ENCODE peak calls at places on chromosome 2, in eight cellular contexts. T is foreskin fibroblast, W is lower leg skin, C is coronary artery, Y is AG09309, O is H7, G is Peyer's patch, M is tibial nerve. P is an unnamed sample.

GRCh38 chr2:196492946-196493345 is 146.6 kb upstream of the CCDC150 start:
- DNase-seq in T (no peak), W (no peak), C (no peak), Y (no peak), O (no peak), G (no peak), M (no peak), P (no peak)

GRCh38 chr2:11132036-11132671 is 23.1 kb upstream of the SLC66A3 start:
- DNase-seq in T (no peak), W (no peak), C (no peak), Y (no peak), O (no peak), G (no peak), M (no peak), P (no peak)

GRCh38 chr2:128414946-128415767 is 96.5 kb upstream of the HS6ST1 start:
- DNase-seq in T (no peak), W (peak; percentile 31), C (peak; percentile 49), Y (no peak), O (no peak), G (peak; percentile 11), M (no peak), P (no peak)

GRCh38 chr2:133570547-133570946 is 2.3 kb upstream of the NCKAP5 start:
- DNase-seq in T (no peak), W (no peak), C (no peak), Y (no peak), O (no peak), G (no peak), M (no peak), P (no peak)

GRCh38 chr2:218898109-218898878 is 17.6 kb downstream of the WNT10A start:
- DNase-seq in T (peak; percentile 72), W (peak; percentile 96), C (no peak), Y (no peak), O (peak; percentile 95), G (peak; percentile 90), M (peak; percentile 62), P (peak; percentile 58)

GRCh38 chr2:24957976-24958375 is 13.8 kb downstream of the DNAJC27 start:
- DNase-seq in T (no peak), W (no peak), C (no peak), Y (no peak), O (no peak), G (no peak), M (no peak), P (no peak)

GRCh38 chr2:154600931-154601494 is 97.5 kb upstream of the KCNJ3 start:
- DNase-seq in T (no peak), W (no peak), C (no peak), Y (no peak), O (no peak), G (no peak), M (no peak), P (no peak)

GRCh38 chr2:193963472-193964119 is 1693.4 kb upstream of the SLC39A10 start:
- DNase-seq in T (peak; percentile 61), W (no peak), C (no peak), Y (no peak), O (peak; percentile 2), G (no peak), M (no peak), P (no peak)

GRCh38 chr2:68846056-68846455 is 25.1 kb downstream of the BMP10 start:
- DNase-seq in T (peak; percentile 6), W (no peak), C (no peak), Y (no peak), O (no peak), G (no peak), M (no peak), P (no peak)

GRCh38 chr2:235936493-235936892 is 231.7 kb downstream of the GBX2 start:
- DNase-seq in T (peak; percentile 41), W (no peak), C (peak; percentile 1), Y (no peak), O (peak; percentile 87), G (peak; percentile 13), M (no peak), P (no peak)

GRCh38 chr2:32472605-32473004 is 115.8 kb downstream of the BIRC6 start:
- DNase-seq in T (no peak), W (no peak), C (no peak), Y (no peak), O (no peak), G (no peak), M (no peak), P (no peak)

GRCh38 chr2:204705243-204705971 is 160.1 kb downstream of the PARD3B start:
- DNase-seq in T (peak; percentile 7), W (no peak), C (no peak), Y (no peak), O (no peak), G (no peak), M (no peak), P (no peak)

GRCh38 chr2:45836316-45836715 is 184.8 kb downstream of the PRKCE start:
- DNase-seq in T (no peak), W (peak; percentile 53), C (no peak), Y (no peak), O (peak; percentile 59), G (no peak), M (no peak), P (no peak)

GRCh38 chr2:192072778-192073177 is 122.0 kb downstream of the TMEFF2 start:
- DNase-seq in T (no peak), W (no peak), C (no peak), Y (no peak), O (no peak), G (no peak), M (no peak), P (no peak)

GRCh38 chr2:42063383-42064171 is 15.8 kb downstream of the PKDCC start:
- DNase-seq in T (peak; percentile 74), W (no peak), C (no peak), Y (peak; percentile 48), O (no peak), G (no peak), M (no peak), P (peak; percentile 37)

GRCh38 chr2:241863021-241863954 is 4.6 kb upstream of the PDCD1 start:
- DNase-seq in T (peak; percentile 41), W (no peak), C (no peak), Y (no peak), O (no peak), G (peak; percentile 67), M (no peak), P (no peak)

GRCh38 chr2:75571730-75572430 is 11.1 kb upstream of the EVA1A start:
- DNase-seq in T (peak; percentile 52), W (no peak), C (no peak), Y (no peak), O (no peak), G (no peak), M (no peak), P (no peak)

GRCh38 chr2:230794472-230794871 is 70.3 kb upstream of the ITM2C start:
- DNase-seq in T (no peak), W (no peak), C (no peak), Y (no peak), O (no peak), G (peak; percentile 56), M (no peak), P (no peak)

GRCh38 chr2:164538250-164538866 is 82.9 kb downstream of the GRB14 start:
- DNase-seq in T (peak; percentile 70), W (no peak), C (no peak), Y (peak; percentile 5), O (peak; percentile 35), G (no peak), M (no peak), P (peak; percentile 11)

GRCh38 chr2:128490881-128491778 is 172.5 kb upstream of the HS6ST1 start:
- DNase-seq in T (no peak), W (peak; percentile 75), C (peak; percentile 47), Y (no peak), O (no peak), G (no peak), M (no peak), P (no peak)

GRCh38 chr2:227870710-227871374 is 589 bp upstream of the DAW1 start:
- DNase-seq in T (no peak), W (no peak), C (no peak), Y (no peak), O (no peak), G (no peak), M (no peak), P (peak; percentile 58)

GRCh38 chr2:74502720-74503505 is 3.5 kb upstream of the LBX2 start:
- DNase-seq in T (peak; percentile 95), W (peak; percentile 97), C (peak; percentile 87), Y (peak; percentile 34), O (peak; percentile 90), G (peak; percentile 93), M (peak; percentile 56), P (peak; percentile 89)

GRCh38 chr2:74503506-74504475 is 3.7 kb downstream of the PCGF1 start:
- DNase-seq in T (no peak), W (no peak), C (no peak), Y (no peak), O (peak; percentile 78), G (no peak), M (no peak), P (no peak)

GRCh38 chr2:74501335-74502071 is 2.1 kb upstream of the LBX2 start:
- DNase-seq in T (no peak), W (no peak), C (no peak), Y (no peak), O (peak; percentile 71), G (no peak), M (no peak), P (no peak)

GRCh38 chr2:74500578-74500946 is 1.2 kb upstream of the LBX2 start:
- DNase-seq in T (no peak), W (no peak), C (no peak), Y (no peak), O (peak; percentile 63), G (no peak), M (no peak), P (no peak)

GRCh38 chr2:74502147-74502719 is 2.8 kb upstream of the LBX2 start:
- DNase-seq in T (no peak), W (no peak), C (peak; percentile 68), Y (no peak), O (peak; percentile 77), G (peak; percentile 83), M (no peak), P (peak; percentile 20)
- H3K4me3 ChIP-seq in T (peak overlapping the region; percentile 70), W (peak overlapping the region; percentile 40), C (peak overlapping the region; percentile 82), Y (peak overlapping the region; percentile 65), O (peak overlapping the region; percentile 52), G (peak overlapping the region; percentile 37), M (peak overlapping the region; percentile 28), P (peak overlapping the region; percentile 53)

DNA sequence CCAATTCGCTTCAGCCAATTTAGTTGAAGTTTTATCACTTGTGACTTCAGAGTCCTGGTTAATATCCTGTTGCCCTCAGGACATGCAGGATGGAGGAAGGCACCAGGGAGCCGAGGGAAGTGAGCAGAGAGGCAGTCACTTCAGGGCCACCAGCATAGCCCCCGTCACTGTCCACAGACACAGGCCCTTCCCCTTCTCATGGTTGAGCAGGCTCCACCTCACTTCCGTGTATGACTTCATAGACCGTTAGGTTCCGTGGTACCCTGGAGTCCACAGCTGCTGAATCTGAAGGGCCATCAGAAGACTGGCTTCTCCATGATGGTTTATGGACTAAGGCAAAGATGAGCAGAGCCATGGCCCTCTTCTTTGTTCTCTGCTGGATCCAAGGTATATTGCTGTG is at the start of gene C2orf92:
- DNase-seq in T (no peak), W (no peak), C (no peak), Y (no peak), O (no peak), G (no peak), M (no peak), P (no peak)
- H3K4me3 ChIP-seq in T (no peak within 1 kb of the TSS), W (no peak within 1 kb of the TSS), C (no peak within 1 kb of the TSS), Y (no peak within 1 kb of the TSS), O (no peak within 1 kb of the TSS), G (no peak within 1 kb of the TSS), M (no peak within 1 kb of the TSS), P (no peak within 1 kb of the TSS)

GRCh38 chr2:113237604-113238003 is 41.1 kb downstream of the PAX8 start:
- DNase-seq in T (no peak), W (no peak), C (no peak), Y (no peak), O (no peak), G (no peak), M (no peak), P (no peak)
- H3K4me3 ChIP-seq in T (no peak overlapping the region), W (no peak overlapping the region), C (no peak overlapping the region), Y (no peak overlapping the region), O (no peak overlapping the region), G (no peak overlapping the region), M (no peak overlapping the region), P (no peak overlapping the region)

GRCh38 chr2:112623913-112624777 is 21.6 kb upstream of the SLC20A1 start:
- DNase-seq in T (peak; percentile 95), W (peak; percentile 90), C (no peak), Y (peak; percentile 43), O (no peak), G (peak; percentile 78), M (no peak), P (peak; percentile 92)
- H3K4me3 ChIP-seq in T (no peak overlapping the region), W (no peak overlapping the region), C (no peak overlapping the region), Y (no peak overlapping the region), O (no peak overlapping the region), G (no peak overlapping the region), M (no peak overlapping the region), P (no peak overlapping the region)

P was measured in MG63.